ENCODE peak calls at places on chromosomes 3 and 15, in five cellular contexts. One of them, this sample, is unnamed.

GRCh38 chr3:159829056-159829995 is 159.3 kb upstream of the IL12A start:
- DNase-seq in epithelial cell of proximal tubule: peak
- DNase-seq in progenitor cell of endocrine pancreas: no peak
- DNase-seq in glutamatergic neuron: no peak
- DNase-seq in psoas muscle: peak
- DNase-seq in this sample: no peak

GRCh38 chr15:94086360-94086759 is 145.0 kb upstream of the MCTP2 start:
- DNase-seq in progenitor cell of endocrine pancreas: no peak
- DNase-seq in psoas muscle: no peak
- DNase-seq in glutamatergic neuron: no peak
- DNase-seq in epithelial cell of proximal tubule: no peak
- DNase-seq in this sample: no peak

GRCh38 chr3:5090197-5090596 is 31.9 kb upstream of the ARL8B start:
- DNase-seq in psoas muscle: no peak
- DNase-seq in progenitor cell of endocrine pancreas: no peak
- DNase-seq in epithelial cell of proximal tubule: no peak
- DNase-seq in glutamatergic neuron: no peak
- DNase-seq in this sample: no peak

GRCh38 chr15:30991301-30992072 is at the start of gene MTMR10:
- DNase-seq in progenitor cell of endocrine pancreas: peak
- DNase-seq in glutamatergic neuron: peak
- DNase-seq in psoas muscle: peak
- DNase-seq in epithelial cell of proximal tubule: no peak
- DNase-seq in this sample: peak

GRCh38 chr15:99105516-99106341 is 849 bp downstream of the SYNM start:
- DNase-seq in progenitor cell of endocrine pancreas: peak
- DNase-seq in epithelial cell of proximal tubule: no peak
- DNase-seq in glutamatergic neuron: peak
- DNase-seq in psoas muscle: peak
- DNase-seq in this sample: peak

GRCh38 chr3:192795021-192795420 is 67.7 kb upstream of the FGF12 start:
- DNase-seq in progenitor cell of endocrine pancreas: no peak
- DNase-seq in glutamatergic neuron: no peak
- DNase-seq in psoas muscle: no peak
- DNase-seq in epithelial cell of proximal tubule: no peak
- DNase-seq in this sample: no peak

GRCh38 chr15:47885921-47886320 is 168.6 kb downstream of the SEMA6D start:
- DNase-seq in psoas muscle: no peak
- DNase-seq in glutamatergic neuron: no peak
- DNase-seq in progenitor cell of endocrine pancreas: no peak
- DNase-seq in epithelial cell of proximal tubule: peak
- DNase-seq in this sample: no peak

GRCh38 chr15:100929641-100930042 is 10.5 kb downstream of the LRRK1 start:
- DNase-seq in psoas muscle: no peak
- DNase-seq in glutamatergic neuron: peak
- DNase-seq in epithelial cell of proximal tubule: no peak
- DNase-seq in progenitor cell of endocrine pancreas: no peak
- DNase-seq in this sample: no peak

DNA sequence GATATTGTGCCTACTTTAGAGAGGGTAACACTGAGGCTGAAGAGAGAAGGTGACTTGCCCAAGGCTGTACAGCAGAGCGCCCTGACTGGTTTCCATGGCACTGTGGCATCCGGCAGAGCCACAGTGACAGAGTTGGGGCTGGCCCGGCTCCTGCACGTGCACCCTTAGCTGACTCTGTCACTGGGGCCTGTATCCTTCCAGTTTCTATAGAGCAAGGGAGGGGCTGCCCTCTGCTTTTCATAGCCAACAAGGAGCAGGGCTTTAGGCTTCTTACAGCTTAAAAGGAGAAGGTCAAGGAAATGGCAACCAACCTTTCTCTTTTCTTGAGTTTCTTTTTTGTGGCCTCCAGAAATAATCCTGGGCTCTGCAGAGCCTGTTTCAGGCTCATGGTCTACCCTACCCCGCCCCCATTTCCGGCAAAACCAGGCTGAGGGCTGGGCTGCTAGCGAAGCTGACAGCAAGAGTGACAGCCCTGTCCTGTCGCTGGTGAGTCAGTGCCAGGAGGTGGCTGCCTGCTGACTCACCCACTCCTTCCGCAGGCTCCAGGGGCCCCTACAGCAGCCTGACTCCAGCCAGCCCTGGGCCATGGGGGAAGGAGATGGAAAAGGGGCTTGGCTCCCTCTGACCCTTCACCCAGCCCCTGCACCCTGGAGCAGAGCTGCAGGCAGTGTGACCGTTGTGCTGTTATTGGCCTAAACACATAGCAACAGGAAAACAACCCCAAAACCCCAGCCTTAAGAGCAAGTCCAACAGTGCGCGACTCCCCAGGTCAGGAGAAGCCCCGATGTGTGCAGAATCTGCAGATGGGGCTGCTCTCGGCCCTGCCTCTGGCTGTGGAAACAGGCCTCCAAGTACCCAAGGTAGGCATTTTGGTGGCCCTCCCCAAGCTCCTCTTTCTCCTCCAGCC is 29.8 kb downstream of the SLC6A6 start:
- DNase-seq in psoas muscle: peak
- DNase-seq in glutamatergic neuron: peak
- DNase-seq in progenitor cell of endocrine pancreas: no peak
- DNase-seq in epithelial cell of proximal tubule: no peak
- DNase-seq in this sample: no peak
- TF ChIP-seq CTCF in psoas muscle: no peak
- TF ChIP-seq CTCF in glutamatergic neuron: no peak
- TF ChIP-seq CTCF in progenitor cell of endocrine pancreas: no peak
- TF ChIP-seq CTCF in epithelial cell of proximal tubule: no peak
- TF ChIP-seq CTCF in this sample: no peak

GRCh38 chr15:86541540-86541939 is 461.9 kb downstream of the AGBL1 start:
- DNase-seq in psoas muscle: no peak
- DNase-seq in glutamatergic neuron: no peak
- DNase-seq in progenitor cell of endocrine pancreas: no peak
- DNase-seq in epithelial cell of proximal tubule: no peak
- DNase-seq in this sample: no peak

GRCh38 chr15:86540840-86541467 is 461.3 kb downstream of the AGBL1 start:
- DNase-seq in glutamatergic neuron: no peak
- DNase-seq in progenitor cell of endocrine pancreas: no peak
- DNase-seq in psoas muscle: no peak
- DNase-seq in epithelial cell of proximal tubule: no peak
- DNase-seq in this sample: no peak

DNA sequence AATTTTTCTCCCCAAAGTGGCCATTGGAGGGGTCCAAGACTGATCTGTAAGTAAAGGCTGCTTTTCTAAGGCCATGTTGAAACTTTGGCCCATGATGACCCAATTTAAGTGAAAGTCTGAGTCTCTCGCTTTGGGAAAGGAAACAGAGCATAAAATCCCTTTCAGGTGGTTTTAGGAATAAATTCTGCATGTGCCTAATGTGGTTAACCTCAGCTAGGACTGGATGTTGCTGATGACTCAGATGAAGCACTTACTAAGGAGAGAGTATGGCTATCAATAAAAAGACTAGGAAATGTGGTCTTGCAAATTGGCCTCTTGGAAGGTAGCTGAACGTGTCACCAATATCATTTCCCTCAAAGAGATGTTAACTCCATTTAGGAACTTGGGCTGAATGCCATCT is 458.5 kb downstream of the AGBL1 start:
- DNase-seq in epithelial cell of proximal tubule: no peak
- DNase-seq in psoas muscle: no peak
- DNase-seq in progenitor cell of endocrine pancreas: no peak
- DNase-seq in glutamatergic neuron: no peak
- DNase-seq in this sample: no peak
- TF ChIP-seq CTCF in epithelial cell of proximal tubule: no peak
- TF ChIP-seq CTCF in psoas muscle: no peak
- TF ChIP-seq CTCF in progenitor cell of endocrine pancreas: no peak
- TF ChIP-seq CTCF in glutamatergic neuron: no peak
- TF ChIP-seq CTCF in this sample: no peak

GRCh38 chr15:77786956-77787355 is 154.2 kb upstream of the LINGO1 start:
- DNase-seq in glutamatergic neuron: no peak
- DNase-seq in epithelial cell of proximal tubule: no peak
- DNase-seq in progenitor cell of endocrine pancreas: no peak
- DNase-seq in psoas muscle: no peak
- DNase-seq in this sample: no peak
- TF ChIP-seq CTCF in glutamatergic neuron: no peak
- TF ChIP-seq CTCF in epithelial cell of proximal tubule: no peak
- TF ChIP-seq CTCF in progenitor cell of endocrine pancreas: no peak
- TF ChIP-seq CTCF in psoas muscle: no peak
- TF ChIP-seq CTCF in this sample: no peak

DNA sequence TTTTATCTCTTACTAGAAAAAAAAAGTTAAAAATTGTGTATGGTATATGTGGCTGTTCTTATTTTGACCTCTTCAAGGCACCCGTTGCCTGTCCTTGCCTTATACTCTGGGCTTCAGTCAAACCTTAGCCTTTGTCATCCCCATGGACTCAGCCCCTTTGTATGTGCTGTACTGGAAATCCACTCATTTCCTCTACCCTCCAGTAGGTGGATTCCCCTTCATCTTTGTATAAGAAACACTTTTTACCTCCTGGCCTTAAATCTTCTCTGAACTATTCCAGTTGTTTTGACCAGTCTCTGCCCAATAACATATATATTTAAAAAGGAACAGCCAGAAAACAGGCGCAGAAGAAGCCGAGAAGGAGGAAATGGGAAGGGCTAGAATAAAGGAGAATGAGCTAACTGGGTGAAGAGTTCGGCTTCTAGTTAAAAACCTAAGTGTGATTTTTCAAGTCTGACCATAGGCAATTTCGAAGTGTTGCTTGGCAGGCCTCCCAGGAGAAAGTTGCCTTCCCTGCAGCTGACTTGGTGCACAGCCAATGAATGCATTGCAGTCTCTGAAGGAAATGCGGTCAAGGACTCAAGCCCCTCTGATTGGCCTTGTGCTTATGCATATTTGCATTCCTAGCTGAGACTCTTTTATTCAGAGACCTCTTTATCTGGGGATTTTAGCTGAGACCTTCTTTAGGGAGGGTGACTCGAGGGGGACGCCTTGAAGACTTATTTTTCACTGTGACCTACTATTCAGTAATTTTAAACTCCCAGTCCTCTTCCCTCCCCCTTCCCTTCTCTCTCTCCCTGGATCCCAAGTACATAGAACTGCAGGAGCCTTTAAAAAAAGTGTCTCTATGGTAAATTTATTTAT is 277.4 kb downstream of the ROBO1 start:
- DNase-seq in glutamatergic neuron: no peak
- DNase-seq in psoas muscle: peak
- DNase-seq in progenitor cell of endocrine pancreas: no peak
- DNase-seq in epithelial cell of proximal tubule: no peak
- DNase-seq in this sample: no peak
- TF ChIP-seq CTCF in glutamatergic neuron: no peak
- TF ChIP-seq CTCF in psoas muscle: no peak
- TF ChIP-seq CTCF in progenitor cell of endocrine pancreas: no peak
- TF ChIP-seq CTCF in epithelial cell of proximal tubule: peak
- TF ChIP-seq CTCF in this sample: no peak

GRCh38 chr3:39814007-39814406 is 4.6 kb downstream of the MYRIP start:
- DNase-seq in psoas muscle: no peak
- DNase-seq in epithelial cell of proximal tubule: peak
- DNase-seq in progenitor cell of endocrine pancreas: no peak
- DNase-seq in glutamatergic neuron: no peak
- DNase-seq in this sample: no peak

GRCh38 chr3:39811561-39811960 is 2.2 kb downstream of the MYRIP start:
- DNase-seq in progenitor cell of endocrine pancreas: no peak
- DNase-seq in epithelial cell of proximal tubule: no peak
- DNase-seq in psoas muscle: no peak
- DNase-seq in glutamatergic neuron: no peak
- DNase-seq in this sample: no peak

GRCh38 chr3:39810647-39811161 is 1.3 kb downstream of the MYRIP start:
- DNase-seq in progenitor cell of endocrine pancreas: no peak
- DNase-seq in epithelial cell of proximal tubule: no peak
- DNase-seq in psoas muscle: no peak
- DNase-seq in glutamatergic neuron: no peak
- DNase-seq in this sample: no peak

GRCh38 chr3:39809995-39810595 is 686 bp downstream of the MYRIP start:
- DNase-seq in psoas muscle: no peak
- DNase-seq in progenitor cell of endocrine pancreas: no peak
- DNase-seq in epithelial cell of proximal tubule: no peak
- DNase-seq in glutamatergic neuron: peak
- DNase-seq in this sample: no peak

DNA sequence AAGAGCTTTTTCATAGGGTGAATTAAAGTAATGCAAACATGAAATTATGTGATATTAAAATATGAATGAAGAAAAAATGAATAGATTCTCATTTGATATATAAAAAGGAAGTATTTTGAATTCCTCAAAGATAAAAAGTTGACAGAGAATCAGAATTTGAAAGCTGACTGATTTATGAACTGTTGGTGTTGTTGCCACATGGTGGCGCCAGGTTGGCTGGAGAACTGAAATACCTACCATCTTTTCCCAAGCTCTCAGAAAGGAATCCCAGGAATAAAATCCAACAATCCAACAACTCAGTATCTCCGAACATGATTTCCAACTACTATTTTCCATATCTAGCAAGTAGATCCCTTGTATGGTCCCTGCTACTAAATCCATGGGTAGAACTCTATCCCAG is 3.1 kb downstream of the MYRIP start:
- DNase-seq in psoas muscle: no peak
- DNase-seq in glutamatergic neuron: peak
- DNase-seq in epithelial cell of proximal tubule: no peak
- DNase-seq in progenitor cell of endocrine pancreas: no peak
- DNase-seq in this sample: no peak
- TF ChIP-seq CTCF in psoas muscle: peak
- TF ChIP-seq CTCF in glutamatergic neuron: peak
- TF ChIP-seq CTCF in epithelial cell of proximal tubule: peak
- TF ChIP-seq CTCF in progenitor cell of endocrine pancreas: peak
- TF ChIP-seq CTCF in this sample: peak

DNA sequence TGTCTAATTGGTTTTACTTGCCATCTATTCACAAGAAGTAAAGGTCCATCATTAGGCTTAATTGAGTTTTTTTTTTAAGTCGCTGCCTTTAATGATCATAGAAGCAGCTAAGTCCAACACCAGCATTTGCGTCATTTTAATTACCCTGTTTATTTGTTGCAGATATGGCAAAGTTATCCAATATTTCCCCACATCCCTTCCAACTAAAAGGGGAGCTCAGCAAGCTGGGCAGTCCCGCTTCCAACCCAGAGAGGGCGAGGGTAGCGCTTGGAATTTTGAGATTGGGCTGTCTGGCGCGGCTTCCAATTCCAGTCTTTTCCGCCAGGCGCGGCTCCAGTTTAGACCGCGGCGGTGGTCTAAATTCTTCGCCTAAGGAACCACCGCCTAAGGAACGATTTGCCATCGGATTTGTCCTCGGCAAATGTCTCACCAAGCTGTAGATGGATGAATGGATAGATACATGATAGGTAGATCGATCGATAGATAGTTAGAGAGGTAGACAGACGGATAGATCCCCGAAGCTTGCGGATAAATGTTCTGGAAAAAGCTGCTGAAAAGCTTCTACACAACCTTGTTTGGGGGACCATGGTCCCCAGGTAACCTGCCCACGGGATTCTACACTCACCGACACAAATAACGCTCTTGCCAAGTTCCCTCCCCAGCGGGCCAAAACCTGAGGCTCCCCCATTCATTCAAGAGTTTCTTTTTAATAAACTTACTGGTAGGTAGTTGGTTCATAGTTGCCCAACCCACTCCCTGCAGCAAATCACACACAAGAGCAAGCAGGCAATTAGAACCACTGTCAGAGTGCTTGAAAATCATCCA is 49.2 kb downstream of the ZIC4 start:
- DNase-seq in psoas muscle: no peak
- DNase-seq in progenitor cell of endocrine pancreas: no peak
- DNase-seq in glutamatergic neuron: peak
- DNase-seq in epithelial cell of proximal tubule: no peak
- DNase-seq in this sample: no peak
- TF ChIP-seq CTCF in psoas muscle: no peak
- TF ChIP-seq CTCF in progenitor cell of endocrine pancreas: peak
- TF ChIP-seq CTCF in glutamatergic neuron: peak
- TF ChIP-seq CTCF in epithelial cell of proximal tubule: no peak
- TF ChIP-seq CTCF in this sample: no peak

GRCh38 chr3:10416730-10417300 is 88.6 kb downstream of the ATP2B2 start:
- DNase-seq in epithelial cell of proximal tubule: no peak
- DNase-seq in glutamatergic neuron: peak
- DNase-seq in psoas muscle: no peak
- DNase-seq in progenitor cell of endocrine pancreas: no peak
- DNase-seq in this sample: no peak
- TF ChIP-seq CTCF in epithelial cell of proximal tubule: no peak
- TF ChIP-seq CTCF in glutamatergic neuron: no peak
- TF ChIP-seq CTCF in psoas muscle: no peak
- TF ChIP-seq CTCF in progenitor cell of endocrine pancreas: no peak
- TF ChIP-seq CTCF in this sample: peak

This sample was measured in D721Med.